ENCODE peak calls at places on chromosome 2, in ten cellular contexts. T, O, F, L, Z, N, V, P, M and H are unnamed samples.

GRCh38 chr2:111670776-111671175 is 213.2 kb downstream of the ANAPC1 start:
- DNase-seq in T (no peak), O (no peak), F (no peak), L (no peak), Z (no peak), N (no peak), V (no peak), P (no peak), M (no peak), H (no peak)

GRCh38 chr2:147989809-147990403 is 30.6 kb downstream of the ORC4 start:
- DNase-seq in T (no peak), O (peak), F (no peak), L (no peak), Z (peak), N (peak), V (no peak), P (peak), M (peak), H (peak)

GRCh38 chr2:39350658-39351057 is 86.4 kb downstream of the MAP4K3 start:
- DNase-seq in T (no peak), O (no peak), F (no peak), L (no peak), Z (no peak), N (no peak), V (no peak), P (no peak), M (no peak), H (no peak)

GRCh38 chr2:190718652-190719526 is 70.0 kb downstream of the NAB1 start:
- DNase-seq in T (no peak), O (peak), F (peak), L (no peak), Z (peak), N (no peak), V (peak), P (peak), M (peak), H (peak)

GRCh38 chr2:187581125-187581896 is 27.1 kb upstream of the TFPI start:
- DNase-seq in T (no peak), O (peak), F (peak), L (no peak), Z (peak), N (peak), V (no peak), P (peak), M (no peak), H (peak)

GRCh38 chr2:157158111-157158510 is 99.4 kb upstream of the GALNT5 start:
- DNase-seq in T (no peak), O (no peak), F (no peak), L (no peak), Z (peak), N (peak), V (no peak), P (no peak), M (no peak), H (no peak)

GRCh38 chr2:159936471-159936870 is 125.9 kb downstream of the PLA2R1 start:
- DNase-seq in T (no peak), O (no peak), F (no peak), L (no peak), Z (no peak), N (no peak), V (no peak), P (peak), M (no peak), H (no peak)

GRCh38 chr2:216130346-216130951 is 21.3 kb downstream of the XRCC5 start:
- DNase-seq in T (no peak), O (no peak), F (no peak), L (no peak), Z (no peak), N (peak), V (no peak), P (no peak), M (no peak), H (no peak)

GRCh38 chr2:239959059-239959971 is 65.8 kb downstream of the NDUFA10 start:
- DNase-seq in T (no peak), O (peak), F (no peak), L (peak), Z (no peak), N (no peak), V (no peak), P (no peak), M (no peak), H (no peak)

GRCh38 chr2:5673148-5673860 is 18.9 kb upstream of the SOX11 start:
- DNase-seq in T (no peak), O (no peak), F (no peak), L (peak), Z (no peak), N (no peak), V (no peak), P (no peak), M (no peak), H (no peak)

GRCh38 chr2:112162956-112163355 is 24.8 kb downstream of the FBLN7 start:
- DNase-seq in T (no peak), O (no peak), F (no peak), L (no peak), Z (no peak), N (no peak), V (no peak), P (no peak), M (no peak), H (no peak)

GRCh38 chr2:25305809-25306208 is 35.9 kb downstream of the DNMT3A start:
- DNase-seq in T (no peak), O (no peak), F (no peak), L (no peak), Z (no peak), N (no peak), V (no peak), P (no peak), M (no peak), H (no peak)

GRCh38 chr2:65706376-65706775 is 274.0 kb upstream of the SPRED2 start:
- DNase-seq in T (no peak), O (no peak), F (no peak), L (no peak), Z (no peak), N (peak), V (no peak), P (no peak), M (no peak), H (no peak)

GRCh38 chr2:65711863-65712262 is 279.5 kb upstream of the SPRED2 start:
- DNase-seq in T (no peak), O (no peak), F (no peak), L (no peak), Z (no peak), N (no peak), V (no peak), P (no peak), M (no peak), H (no peak)

GRCh38 chr2:65710356-65710755 is 278.0 kb upstream of the SPRED2 start:
- DNase-seq in T (no peak), O (no peak), F (no peak), L (no peak), Z (no peak), N (no peak), V (no peak), P (no peak), M (no peak), H (no peak)

GRCh38 chr2:65708129-65708528 is 275.7 kb upstream of the SPRED2 start:
- DNase-seq in T (no peak), O (peak), F (no peak), L (no peak), Z (no peak), N (peak), V (no peak), P (no peak), M (no peak), H (no peak)

GRCh38 chr2:65710779-65711295 is 278.4 kb upstream of the SPRED2 start:
- DNase-seq in T (no peak), O (peak), F (no peak), L (no peak), Z (peak), N (peak), V (no peak), P (no peak), M (no peak), H (peak)
- TF ChIP-seq CTCF in T (no peak), O (peak), F (peak), L (no peak), Z (peak), N (peak), V (no peak), P (no peak), M (peak), H (peak)

DNA sequence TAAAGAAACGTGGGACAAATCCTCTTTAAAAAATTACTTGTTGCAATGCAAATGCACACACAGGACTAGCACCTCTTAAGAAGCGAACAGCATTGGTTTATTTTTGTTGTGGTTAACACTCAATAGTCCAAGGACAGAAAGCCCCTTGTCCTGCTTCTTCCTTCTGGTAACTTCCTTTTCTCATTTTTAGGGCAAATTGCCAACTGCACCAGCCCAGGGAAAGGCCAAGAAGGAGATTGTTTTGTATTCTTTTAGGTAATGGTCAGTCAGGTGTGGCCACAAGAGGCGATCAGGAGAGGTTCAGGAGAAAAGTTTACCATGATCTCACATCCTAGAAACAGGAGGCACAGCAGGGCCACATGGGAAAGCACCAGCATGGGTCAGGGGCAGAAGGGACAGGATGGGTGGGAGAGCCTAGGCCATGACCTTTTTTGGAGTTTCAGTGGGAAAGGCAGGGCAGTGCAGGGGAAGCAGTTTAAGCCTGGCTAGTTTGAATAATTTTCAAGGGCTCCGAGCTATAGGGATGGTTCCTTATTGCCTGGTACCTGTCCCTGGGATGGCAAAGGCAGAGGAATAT is 73.0 kb downstream of the CHRNA1 start:
- DNase-seq in T (no peak), O (no peak), F (no peak), L (no peak), Z (no peak), N (no peak), V (no peak), P (no peak), M (no peak), H (no peak)
- TF ChIP-seq CTCF in T (no peak), O (no peak), F (no peak), L (no peak), Z (no peak), N (no peak), V (no peak), P (no peak), M (no peak), H (no peak)

DNA sequence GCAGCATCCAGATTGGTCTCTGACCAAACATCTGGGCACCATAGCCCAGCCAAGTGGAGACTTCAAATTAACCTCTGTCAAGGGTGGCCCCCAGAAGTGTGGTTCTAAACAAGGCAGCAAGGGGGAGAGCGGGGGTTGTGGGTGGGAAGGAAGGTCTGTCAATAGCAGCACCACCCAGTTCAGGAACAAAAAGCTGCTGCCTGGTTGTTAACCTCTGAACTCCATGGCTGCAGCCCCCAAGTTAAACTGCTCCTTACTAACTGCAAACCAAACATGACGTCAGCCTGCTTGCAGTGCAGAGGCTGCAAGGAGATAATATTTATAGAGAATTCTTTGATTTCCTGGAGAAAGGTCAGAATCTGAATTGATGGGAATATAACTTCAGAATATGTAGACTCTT is 76.5 kb downstream of the ARL4C start:
- DNase-seq in T (no peak), O (no peak), F (no peak), L (no peak), Z (no peak), N (peak), V (no peak), P (peak), M (no peak), H (no peak)
- TF ChIP-seq CTCF in T (no peak), O (no peak), F (no peak), L (peak), Z (no peak), N (no peak), V (no peak), P (no peak), M (no peak), H (no peak)

GRCh38 chr2:3534251-3534814 is 15.0 kb upstream of the ADI1 start:
- DNase-seq in T (no peak), O (no peak), F (no peak), L (no peak), Z (no peak), N (no peak), V (no peak), P (no peak), M (no peak), H (no peak)

GRCh38 chr2:3536682-3537632 is 17.6 kb upstream of the ADI1 start:
- DNase-seq in T (no peak), O (peak), F (peak), L (peak), Z (peak), N (peak), V (no peak), P (peak), M (peak), H (no peak)

GRCh38 chr2:3535467-3535793 is 16.1 kb upstream of the ADI1 start:
- DNase-seq in T (no peak), O (no peak), F (no peak), L (no peak), Z (no peak), N (no peak), V (no peak), P (no peak), M (no peak), H (no peak)

GRCh38 chr2:3533836-3534235 is 14.5 kb upstream of the ADI1 start:
- DNase-seq in T (no peak), O (no peak), F (no peak), L (no peak), Z (no peak), N (no peak), V (no peak), P (no peak), M (no peak), H (no peak)

DNA sequence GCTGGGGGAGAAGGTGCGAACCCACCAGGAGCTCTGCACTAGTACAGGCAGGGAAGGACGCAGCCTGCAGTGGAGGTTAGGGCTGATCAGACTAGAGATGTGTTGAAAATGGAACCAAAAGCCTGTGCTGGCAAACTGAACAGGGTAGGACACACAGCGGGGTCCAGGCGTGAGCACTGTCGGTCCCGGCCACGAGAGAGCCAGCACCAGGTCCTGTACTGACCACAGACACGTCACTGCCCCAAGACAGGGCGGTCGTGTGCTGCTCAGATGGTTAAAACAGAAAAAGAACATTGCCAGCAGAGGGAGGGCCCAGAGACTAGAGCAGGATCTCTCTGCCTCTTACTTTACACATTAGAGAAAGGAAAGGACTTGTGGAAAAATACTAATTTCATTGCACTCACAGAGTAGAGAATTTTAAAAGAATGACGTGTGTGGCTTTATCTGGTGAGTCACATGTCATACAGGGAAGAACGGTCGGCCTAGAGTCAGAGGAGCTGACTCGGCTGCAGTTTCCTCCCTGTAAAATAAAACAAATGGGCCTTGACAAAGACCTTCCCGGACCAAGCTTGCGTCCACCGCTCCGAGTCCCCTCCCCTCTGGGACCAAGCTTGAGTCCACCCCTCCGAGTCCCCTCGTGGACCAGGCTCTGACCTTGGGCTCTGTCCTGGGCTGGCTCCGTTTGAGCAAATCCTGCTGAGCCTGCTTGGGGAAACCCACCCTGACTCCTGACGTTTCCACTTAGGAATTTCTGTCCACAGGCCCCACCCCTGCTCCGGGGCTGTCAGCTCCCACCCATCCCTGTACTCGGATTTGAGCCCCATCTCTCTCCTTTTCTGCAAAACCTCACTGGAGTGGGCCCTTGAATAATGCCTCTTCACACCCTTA is 16.7 kb upstream of the ADI1 start:
- DNase-seq in T (peak), O (peak), F (peak), L (peak), Z (peak), N (peak), V (no peak), P (peak), M (no peak), H (peak)
- TF ChIP-seq CTCF in T (no peak), O (peak), F (peak), L (no peak), Z (no peak), N (peak), V (no peak), P (no peak), M (no peak), H (no peak)

DNA sequence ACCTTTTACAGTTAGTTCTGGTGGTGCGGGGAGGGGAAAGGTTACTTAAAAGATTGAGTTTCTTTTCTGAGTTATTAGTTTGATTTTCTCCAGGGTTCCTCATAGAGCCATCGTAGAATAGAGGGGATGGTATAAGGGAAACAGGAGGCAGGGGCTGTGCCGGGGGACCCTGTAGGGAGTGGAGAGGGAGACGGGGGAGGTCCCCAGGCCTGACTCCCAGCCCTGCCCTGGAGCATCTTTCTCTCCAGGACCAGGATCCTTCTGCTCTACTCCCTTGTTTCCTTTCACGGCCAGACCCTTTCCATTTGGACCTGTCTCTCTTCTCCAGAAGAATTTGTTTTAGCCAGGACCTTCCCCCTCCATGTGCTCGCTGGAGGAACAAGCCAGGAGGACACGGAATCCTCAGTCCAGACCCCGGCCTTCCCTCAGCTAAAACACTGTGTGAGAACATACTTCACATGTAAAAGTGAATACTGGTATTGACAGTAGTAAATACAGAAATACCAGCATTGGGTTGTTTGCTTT is 35.4 kb downstream of the DGKD start:
- DNase-seq in T (no peak), O (no peak), F (no peak), L (no peak), Z (no peak), N (no peak), V (no peak), P (no peak), M (no peak), H (no peak)
- TF ChIP-seq CTCF in T (no peak), O (no peak), F (no peak), L (no peak), Z (no peak), N (no peak), V (no peak), P (no peak), M (no peak), H (no peak)

DNA sequence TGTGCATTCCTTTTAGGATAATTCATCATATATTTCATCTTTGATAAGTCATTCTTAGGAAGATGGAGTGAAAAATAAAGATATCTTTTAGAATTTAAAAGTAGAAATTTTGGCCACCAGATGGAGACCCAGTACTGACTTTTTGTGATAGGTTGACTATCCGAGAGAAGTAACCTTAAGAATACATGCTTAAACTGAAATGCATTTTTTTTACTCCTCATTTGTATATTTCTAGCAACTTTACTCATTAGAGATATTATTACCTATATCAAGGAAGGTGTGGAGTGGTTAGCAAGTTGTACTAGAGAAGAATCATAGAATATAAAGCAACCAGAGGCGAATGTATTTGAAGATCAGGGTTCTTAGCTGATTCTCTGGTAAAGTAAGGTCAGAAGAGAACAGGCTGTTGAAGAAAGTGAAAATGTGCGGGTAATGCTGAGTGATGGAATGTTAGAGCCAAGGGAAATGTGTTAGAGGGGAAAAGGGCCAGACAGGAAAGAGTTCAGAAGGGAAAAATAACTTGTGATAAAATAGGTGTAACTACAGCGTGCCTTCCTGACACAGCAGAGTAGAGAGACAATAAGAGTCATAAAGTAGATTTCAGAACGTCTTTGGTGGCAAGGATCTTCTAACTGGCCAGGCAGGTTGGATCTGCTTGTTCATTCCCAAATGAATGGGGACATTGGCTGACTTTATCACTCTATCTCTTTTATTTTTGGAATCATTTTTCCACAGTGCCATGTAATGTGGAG is 52.3 kb downstream of the TDRD15 start:
- DNase-seq in T (no peak), O (no peak), F (no peak), L (no peak), Z (peak), N (peak), V (no peak), P (no peak), M (no peak), H (no peak)
- TF ChIP-seq CTCF in T (peak), O (peak), F (peak), L (no peak), Z (no peak), N (no peak), V (peak), P (no peak), M (no peak), H (no peak)

GRCh38 chr2:70647873-70648481 is 94.4 kb upstream of the TGFA start:
- DNase-seq in T (peak), O (peak), F (peak), L (no peak), Z (peak), N (peak), V (peak), P (peak), M (peak), H (peak)
- TF ChIP-seq CTCF in T (peak), O (peak), F (peak), L (peak), Z (peak), N (peak), V (peak), P (peak), M (peak), H (peak)

GRCh38 chr2:224039080-224039769 is at the start of gene SERPINE2:
- DNase-seq in T (no peak), O (peak), F (peak), L (peak), Z (peak), N (peak), V (peak), P (peak), M (peak), H (peak)
- TF ChIP-seq CTCF in T (no peak), O (peak), F (peak), L (no peak), Z (peak), N (peak), V (peak), P (no peak), M (peak), H (peak)